ENCODE peak calls at places on chromosomes 13 and 19, in five cellular contexts. S, H, U, R and K are unnamed samples.

GRCh38 chr13:87168390-87168789 is 502.8 kb upstream of the SLITRK5 start:
- DNase-seq in S (no peak), H (no peak), U (no peak), R (no peak), K (no peak)

GRCh38 chr13:111359237-111359915 is 38.9 kb downstream of the TEX29 start:
- DNase-seq in S (no peak), H (no peak), U (no peak), R (peak), K (no peak)

GRCh38 chr13:26785845-26786630 is 25.5 kb upstream of the GPR12 start:
- DNase-seq in S (no peak), H (peak), U (peak), R (peak), K (no peak)

GRCh38 chr13:112995395-112996091 is 26.5 kb downstream of the MCF2L start:
- DNase-seq in S (no peak), H (no peak), U (no peak), R (peak), K (no peak)

GRCh38 chr19:1864480-1865171 is 1.2 kb upstream of the KLF16 start:
- DNase-seq in S (peak), H (peak), U (peak), R (no peak), K (no peak)

GRCh38 chr13:28566891-28567290 is 72.0 kb upstream of the FLT1 start:
- DNase-seq in S (no peak), H (no peak), U (no peak), R (no peak), K (no peak)

GRCh38 chr13:65292488-65292901 is 1937.6 kb downstream of the PCDH9 start:
- DNase-seq in S (no peak), H (no peak), U (no peak), R (no peak), K (no peak)

GRCh38 chr19:3785938-3786824 is at the start of gene MATK:
- DNase-seq in S (no peak), H (peak), U (peak), R (no peak), K (no peak)

GRCh38 chr13:75760182-75760981 is 124.3 kb downstream of the LMO7 start:
- DNase-seq in S (no peak), H (no peak), U (no peak), R (peak), K (no peak)

GRCh38 chr19:55563261-55563690 is 17.4 kb downstream of the ZNF579 start:
- DNase-seq in S (peak), H (no peak), U (peak), R (no peak), K (no peak)

GRCh38 chr13:19592657-19593175 is 31.4 kb upstream of the TPTE2 start:
- DNase-seq in S (no peak), H (no peak), U (no peak), R (no peak), K (no peak)

GRCh38 chr19:10116085-10116865 is 3.4 kb downstream of the EIF3G start:
- DNase-seq in S (no peak), H (no peak), U (peak), R (no peak), K (no peak)

GRCh38 chr19:54207908-54208783 is 7.5 kb downstream of the RPS9 start:
- DNase-seq in S (peak), H (peak), U (peak), R (peak), K (no peak)

GRCh38 chr19:12770922-12771321 is 4.4 kb downstream of the HOOK2 start:
- DNase-seq in S (no peak), H (no peak), U (no peak), R (no peak), K (no peak)

GRCh38 chr19:17873661-17874422 is 2.1 kb downstream of the SLC5A5 start:
- DNase-seq in S (no peak), H (peak), U (no peak), R (peak), K (no peak)

GRCh38 chr13:50908371-50908770 is 1.2 kb upstream of the RNASEH2B start:
- DNase-seq in S (no peak), H (no peak), U (no peak), R (no peak), K (no peak)

GRCh38 chr19:13162749-13163608 is 12.8 kb downstream of the IER2 start:
- DNase-seq in S (peak), H (peak), U (peak), R (peak), K (peak)

GRCh38 chr19:21482863-21483276 is 22.5 kb upstream of the ZNF429 start:
- DNase-seq in S (peak), H (peak), U (peak), R (no peak), K (no peak)

GRCh38 chr13:79776538-79776937 is 295.6 kb downstream of the NDFIP2 start:
- DNase-seq in S (no peak), H (no peak), U (no peak), R (peak), K (no peak)

GRCh38 chr19:43575955-43576451 is 402 bp downstream of the PINLYP start:
- DNase-seq in S (no peak), H (no peak), U (peak), R (peak), K (no peak)

GRCh38 chr13:50016421-50016820 is 1.2 kb downstream of the KCNRG start:
- DNase-seq in S (no peak), H (no peak), U (no peak), R (no peak), K (no peak)

GRCh38 chr19:18208098-18208951 is 4.5 kb upstream of the RAB3A start:
- DNase-seq in S (peak), H (peak), U (peak), R (no peak), K (no peak)

GRCh38 chr13:34114581-34114980 is 296.6 kb downstream of the RFC3 start:
- DNase-seq in S (no peak), H (no peak), U (no peak), R (no peak), K (no peak)

GRCh38 chr13:110873639-110874507 is 41.0 kb downstream of the ANKRD10 start:
- DNase-seq in S (no peak), H (no peak), U (no peak), R (no peak), K (no peak)

GRCh38 chr19:3632739-3633558 is 6.4 kb upstream of the CACTIN start:
- DNase-seq in S (no peak), H (no peak), U (peak), R (no peak), K (no peak)

GRCh38 chr19:49441210-49441959 is at the start of gene SLC17A7:
- DNase-seq in S (peak), H (peak), U (peak), R (peak), K (no peak)

GRCh38 chr13:98386632-98387031 is 190.3 kb downstream of the STK24 start:
- DNase-seq in S (no peak), H (no peak), U (no peak), R (peak), K (no peak)

GRCh38 chr19:46732966-46733692 is 12.7 kb upstream of the FKRP start:
- DNase-seq in S (no peak), H (no peak), U (peak), R (no peak), K (no peak)

GRCh38 chr13:29763426-29764180 is 86.8 kb downstream of the UBL3 start:
- DNase-seq in S (no peak), H (no peak), U (no peak), R (no peak), K (no peak)